ENCODE peak calls at places on chromosomes 16 and 17, in five cellular contexts. N is left lung; I is CD8-positive, alpha-beta T cell; Y is right cardiac atrium; P is A549. M is an unnamed sample.

GRCh38 chr16:30786115-30786935 is 680 bp downstream of the ZNF629 start:
- DNase-seq in N (peak; percentile 85), Y (peak; percentile 41), P (peak; percentile 68), I (no peak), M (peak; percentile 100)

GRCh38 chr16:29925805-29926674 is at the start of gene KCTD13:
- DNase-seq in N (peak; percentile 95), Y (peak; percentile 85), P (peak; percentile 97), I (peak; percentile 82), M (peak; percentile 99)

GRCh38 chr16:17744903-17745581 is 274.3 kb upstream of the XYLT1 start:
- DNase-seq in N (no peak), Y (no peak), P (no peak), I (no peak), M (peak; percentile 14)

GRCh38 chr17:34542700-34543336 is 36.6 kb upstream of the TMEM132E start:
- DNase-seq in N (no peak), P (peak; percentile 40), Y (no peak), I (no peak), M (no peak)

GRCh38 chr17:67434061-67434525 is 57.0 kb downstream of the PITPNC1 start:
- DNase-seq in P (no peak), I (peak; percentile 80), N (peak; percentile 79), Y (peak; percentile 47), M (no peak)

GRCh38 chr16:21116148-21116693 is 34.4 kb downstream of the DNAH3 start:
- DNase-seq in P (no peak), Y (no peak), N (no peak), I (no peak), M (no peak)

GRCh38 chr17:57806083-57806830 is 43.6 kb downstream of the MRPS23 start:
- DNase-seq in I (no peak), P (no peak), Y (no peak), N (no peak), M (no peak)

GRCh38 chr17:42525221-42525620 is 10.8 kb upstream of the NAGLU start:
- DNase-seq in Y (no peak), P (no peak), N (no peak), I (no peak), M (peak; percentile 95)

GRCh38 chr17:28270055-28270454 is 48.9 kb upstream of the TMEM97 start:
- DNase-seq in I (no peak), N (no peak), Y (no peak), P (no peak), M (no peak)

GRCh38 chr16:84155226-84155625 is 10.1 kb downstream of the DNAAF1 start:
- DNase-seq in N (no peak), P (no peak), Y (no peak), I (no peak), M (no peak)

GRCh38 chr16:31333686-31334649 is 21.0 kb upstream of the ITGAX start:
- DNase-seq in N (no peak), P (peak; percentile 42), Y (no peak), I (peak; percentile 39), M (peak; percentile 81)

GRCh38 chr17:18917506-18918032 is 34.4 kb upstream of the SLC5A10 start:
- DNase-seq in P (no peak), I (no peak), N (no peak), Y (no peak), M (no peak)

GRCh38 chr17:36657763-36658490 is 56.5 kb downstream of the MRM1 start:
- DNase-seq in I (no peak), Y (peak; percentile 25), N (no peak), P (no peak), M (no peak)

GRCh38 chr16:67555795-67556212 is 6.5 kb upstream of the CTCF start:
- DNase-seq in N (no peak), P (no peak), Y (no peak), I (no peak), M (peak; percentile 62)

GRCh38 chr16:50680907-50681885 is at the start of gene SNX20:
- DNase-seq in P (no peak), Y (no peak), N (peak; percentile 84), I (peak; percentile 76), M (peak; percentile 78)

GRCh38 chr17:38730526-38731379 is 612 bp downstream of the CISD3 start:
- DNase-seq in P (peak; percentile 61), I (no peak), Y (peak; percentile 84), N (peak; percentile 90), M (no peak)

GRCh38 chr16:19610200-19610599 is 54.7 kb downstream of the VPS35L start:
- DNase-seq in P (no peak), N (no peak), I (no peak), Y (no peak), M (no peak)

GRCh38 chr17:10757067-10757466 is 27.2 kb upstream of the TMEM220 start:
- DNase-seq in N (no peak), Y (no peak), P (no peak), I (no peak), M (no peak)

GRCh38 chr17:49552070-49552751 is 23.5 kb upstream of the NXPH3 start:
- DNase-seq in Y (no peak), N (no peak), I (no peak), P (no peak), M (peak; percentile 90)

GRCh38 chr17:42056634-42057033 is 6.2 kb upstream of the C17orf113 start:
- DNase-seq in N (no peak), P (no peak), Y (no peak), I (no peak), M (no peak)

GRCh38 chr16:89374393-89374948 is 115.9 kb downstream of the ANKRD11 start:
- DNase-seq in Y (no peak), N (no peak), P (no peak), I (no peak), M (peak; percentile 83)

GRCh38 chr16:86342161-86342560 is 168.2 kb upstream of the FOXF1 start:
- DNase-seq in I (no peak), N (no peak), Y (no peak), P (no peak), M (no peak)

GRCh38 chr17:5080591-5080990 is 2.3 kb downstream of the ZFP3 start:
- DNase-seq in Y (no peak), P (no peak), I (no peak), N (no peak), M (peak; percentile 79)

GRCh38 chr17:28482551-28483199 is 9.2 kb downstream of the SLC13A2 start:
- DNase-seq in N (no peak), P (no peak), Y (no peak), I (no peak), M (peak; percentile 25)

DNA sequence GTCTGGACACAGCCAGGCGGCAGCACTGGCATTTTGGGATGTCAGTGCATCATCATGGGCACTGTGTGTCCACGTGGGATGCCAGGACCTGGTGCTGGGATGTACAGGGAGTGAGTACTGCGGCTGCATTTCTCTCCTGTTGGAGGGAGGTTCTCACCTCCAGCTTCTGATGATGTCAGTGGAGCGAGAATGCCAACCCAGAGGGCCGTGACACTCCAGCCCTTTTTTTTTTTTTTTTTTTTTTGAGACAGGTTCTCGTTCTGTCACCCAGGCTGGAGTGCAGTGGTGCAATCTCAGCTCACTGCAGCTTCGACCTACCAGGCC is 26.1 kb upstream of the FOXK2 start:
- DNase-seq in I (no peak), Y (no peak), N (no peak), P (peak; percentile 46), M (no peak)
- H3K4me1 ChIP-seq in I (peaks cover 19% of the 10 kb centered on the region), Y (no peaks in the 10 kb centered on the region), N (peaks cover 5% of the 10 kb centered on the region), P (peaks cover 33% of the 10 kb centered on the region), M (peaks cover 39% of the 10 kb centered on the region)

DNA sequence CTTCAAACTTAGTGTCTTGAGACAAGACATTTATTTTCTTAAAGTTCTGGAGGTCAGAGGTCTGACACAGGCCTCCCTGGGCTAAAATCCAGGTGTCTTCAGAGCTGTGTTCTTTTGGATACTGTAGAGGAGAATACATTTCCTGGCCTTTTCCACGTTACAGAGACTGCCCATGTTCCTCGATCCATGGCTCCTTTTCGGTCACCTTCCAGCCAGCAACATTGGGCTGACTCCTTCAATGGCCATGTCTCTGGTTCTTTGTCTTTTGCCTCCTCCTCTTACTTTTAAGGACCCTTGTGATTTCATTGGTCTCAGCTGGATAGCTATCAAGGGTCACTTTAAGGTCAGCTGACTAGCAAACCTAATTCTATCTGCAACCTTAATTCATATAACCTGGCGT is 212.4 kb downstream of the WWOX start:
- DNase-seq in Y (no peak), P (no peak), I (no peak), N (no peak), M (no peak)
- H3K27ac ChIP-seq in Y (no peak overlapping the region), P (no peak overlapping the region), I (no peak overlapping the region), N (no peak overlapping the region), M (no peak overlapping the region)

DNA sequence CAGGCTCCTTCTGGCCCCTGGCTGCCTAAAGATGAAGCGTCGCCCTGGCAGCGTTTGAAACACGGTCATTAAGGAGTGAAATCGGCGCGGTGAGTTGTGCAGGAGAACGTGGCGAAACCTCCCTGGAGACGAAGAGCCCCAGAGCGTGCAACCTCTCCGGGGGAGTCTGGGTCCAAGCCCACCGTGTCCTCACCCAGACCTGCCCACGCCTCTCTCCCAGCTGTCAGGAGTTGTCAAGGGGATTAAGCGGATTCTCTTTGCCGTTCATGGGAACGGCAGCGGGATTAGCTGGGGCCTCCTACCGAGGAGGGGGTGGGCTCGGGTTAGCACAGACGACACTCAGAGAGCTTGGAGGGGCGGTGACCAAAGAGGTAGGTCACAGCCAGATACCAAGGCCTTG is 46.7 kb downstream of the SLC7A5 start:
- DNase-seq in I (peak; percentile 18), P (no peak), Y (no peak), N (peak; percentile 44), M (peak; percentile 56)
- H3K4me1 ChIP-seq in I (peaks cover 9% of the 10 kb centered on the region), P (peaks cover 41% of the 10 kb centered on the region), Y (no peaks in the 10 kb centered on the region), N (no peaks in the 10 kb centered on the region), M (no peaks in the 10 kb centered on the region)

GRCh38 chr17:62822080-62822904 is 14.2 kb upstream of the MARCHF10 start:
- DNase-seq in N (no peak), I (no peak), P (no peak), Y (peak; percentile 16), M (no peak)

GRCh38 chr17:62816282-62816839 is 8.2 kb upstream of the MARCHF10 start:
- DNase-seq in N (no peak), I (no peak), P (no peak), Y (no peak), M (no peak)

GRCh38 chr17:62821213-62822079 is 13.3 kb upstream of the MARCHF10 start:
- DNase-seq in Y (peak; percentile 16), I (no peak), N (no peak), P (no peak), M (no peak)

GRCh38 chr17:62819511-62820221 is 11.6 kb upstream of the MARCHF10 start:
- DNase-seq in Y (peak; percentile 77), P (peak; percentile 97), N (peak; percentile 85), I (no peak), M (peak; percentile 91)

DNA sequence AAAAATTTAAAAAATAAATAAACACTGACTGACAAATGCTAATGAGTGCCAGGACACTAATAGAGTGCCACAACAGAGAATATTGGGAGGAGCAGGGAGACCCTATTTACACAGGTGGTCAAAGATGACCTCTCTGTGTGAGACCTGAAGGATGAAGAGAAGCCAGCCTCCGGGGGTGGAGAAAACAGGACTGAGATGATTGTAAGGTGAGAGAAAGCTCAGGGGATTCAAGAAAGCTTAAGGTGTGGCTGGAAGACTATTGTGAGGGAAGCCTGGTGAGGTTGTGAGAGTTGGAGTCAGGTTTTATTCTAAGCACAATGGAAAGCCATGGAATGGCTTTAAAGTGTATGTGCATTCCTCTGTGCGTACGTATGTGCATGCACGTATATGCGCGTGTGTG is 10.4 kb upstream of the MARCHF10 start:
- DNase-seq in P (no peak), I (no peak), Y (no peak), N (no peak), M (no peak)
- H3K27ac ChIP-seq in P (peak overlapping the region; percentile 91), I (no peak overlapping the region), Y (no peak overlapping the region), N (no peak overlapping the region), M (no peak overlapping the region)